ENCODE peak calls at places on chromosomes 11 and 22, in ten cellular contexts. One of them, this sample, is unnamed. For H3K4me1, the result is how much of the 10 kb centered on the place peaks cover.

GRCh38 chr11:28697920-28698827 is 590.0 kb downstream of the METTL15 start:
- DNase-seq in endothelial cell of umbilical vein: peak
- DNase-seq in ovary: peak
- DNase-seq in body of pancreas: peak
- DNase-seq in IMR-90: peak
- DNase-seq in tibial nerve: peak
- DNase-seq in adrenal gland: peak
- DNase-seq in transverse colon: peak
- DNase-seq in right lobe of liver: peak
- DNase-seq in spleen: no peak
- DNase-seq in this sample: no peak

GRCh38 chr11:59158206-59159068 is 13.5 kb upstream of the DTX4 start:
- DNase-seq in right lobe of liver: peak
- DNase-seq in body of pancreas: peak
- DNase-seq in adrenal gland: peak
- DNase-seq in spleen: no peak
- DNase-seq in endothelial cell of umbilical vein: peak
- DNase-seq in transverse colon: peak
- DNase-seq in ovary: no peak
- DNase-seq in IMR-90: peak
- DNase-seq in tibial nerve: peak
- DNase-seq in this sample: peak

GRCh38 chr11:28090052-28090749 is 17.8 kb downstream of the KIF18A start:
- DNase-seq in right lobe of liver: no peak
- DNase-seq in adrenal gland: no peak
- DNase-seq in transverse colon: no peak
- DNase-seq in ovary: no peak
- DNase-seq in body of pancreas: no peak
- DNase-seq in spleen: no peak
- DNase-seq in IMR-90: peak
- DNase-seq in endothelial cell of umbilical vein: peak
- DNase-seq in tibial nerve: no peak
- DNase-seq in this sample: no peak

GRCh38 chr11:117520201-117520600 is 192.5 kb downstream of the CEP164 start:
- DNase-seq in endothelial cell of umbilical vein: no peak
- DNase-seq in spleen: no peak
- DNase-seq in body of pancreas: no peak
- DNase-seq in ovary: no peak
- DNase-seq in tibial nerve: no peak
- DNase-seq in IMR-90: no peak
- DNase-seq in transverse colon: no peak
- DNase-seq in right lobe of liver: no peak
- DNase-seq in adrenal gland: no peak
- DNase-seq in this sample: no peak

GRCh38 chr11:70183483-70184176 is 19.5 kb upstream of the FADD start:
- DNase-seq in endothelial cell of umbilical vein: no peak
- DNase-seq in body of pancreas: peak
- DNase-seq in spleen: no peak
- DNase-seq in adrenal gland: no peak
- DNase-seq in ovary: no peak
- DNase-seq in tibial nerve: no peak
- DNase-seq in right lobe of liver: no peak
- DNase-seq in IMR-90: no peak
- DNase-seq in transverse colon: no peak
- DNase-seq in this sample: no peak

GRCh38 chr11:64206457-64207246 is at the start of gene FERMT3:
- DNase-seq in IMR-90: no peak
- DNase-seq in right lobe of liver: peak
- DNase-seq in adrenal gland: peak
- DNase-seq in endothelial cell of umbilical vein: no peak
- DNase-seq in tibial nerve: peak
- DNase-seq in ovary: no peak
- DNase-seq in body of pancreas: peak
- DNase-seq in spleen: peak
- DNase-seq in transverse colon: peak
- DNase-seq in this sample: no peak

GRCh38 chr11:125945797-125946520 is at the start of gene VSIG10L2:
- DNase-seq in tibial nerve: no peak
- DNase-seq in adrenal gland: no peak
- DNase-seq in right lobe of liver: no peak
- DNase-seq in spleen: no peak
- DNase-seq in body of pancreas: no peak
- DNase-seq in ovary: no peak
- DNase-seq in IMR-90: no peak
- DNase-seq in transverse colon: no peak
- DNase-seq in endothelial cell of umbilical vein: no peak
- DNase-seq in this sample: no peak

GRCh38 chr11:92477686-92478085 is 253.1 kb downstream of the FAT3 start:
- DNase-seq in endothelial cell of umbilical vein: no peak
- DNase-seq in spleen: no peak
- DNase-seq in right lobe of liver: no peak
- DNase-seq in tibial nerve: no peak
- DNase-seq in ovary: no peak
- DNase-seq in adrenal gland: no peak
- DNase-seq in body of pancreas: peak
- DNase-seq in transverse colon: no peak
- DNase-seq in IMR-90: no peak
- DNase-seq in this sample: no peak

GRCh38 chr11:66080055-66080817 is 10.2 kb downstream of the PACS1 start:
- DNase-seq in ovary: no peak
- DNase-seq in IMR-90: peak
- DNase-seq in transverse colon: peak
- DNase-seq in adrenal gland: peak
- DNase-seq in body of pancreas: peak
- DNase-seq in spleen: no peak
- DNase-seq in endothelial cell of umbilical vein: peak
- DNase-seq in tibial nerve: peak
- DNase-seq in right lobe of liver: peak
- DNase-seq in this sample: peak

GRCh38 chr11:124738713-124739478 is 846 bp upstream of the NRGN start:
- DNase-seq in endothelial cell of umbilical vein: no peak
- DNase-seq in adrenal gland: no peak
- DNase-seq in tibial nerve: no peak
- DNase-seq in body of pancreas: no peak
- DNase-seq in ovary: no peak
- DNase-seq in spleen: peak
- DNase-seq in transverse colon: no peak
- DNase-seq in IMR-90: no peak
- DNase-seq in right lobe of liver: no peak
- DNase-seq in this sample: no peak

GRCh38 chr11:3188496-3189192 is 23.5 kb upstream of the OSBPL5 start:
- DNase-seq in right lobe of liver: no peak
- DNase-seq in adrenal gland: no peak
- DNase-seq in endothelial cell of umbilical vein: no peak
- DNase-seq in body of pancreas: no peak
- DNase-seq in spleen: no peak
- DNase-seq in tibial nerve: no peak
- DNase-seq in ovary: no peak
- DNase-seq in transverse colon: no peak
- DNase-seq in IMR-90: no peak
- DNase-seq in this sample: no peak

GRCh38 chr11:125398994-125399638 is 96.9 kb downstream of the FEZ1 start:
- DNase-seq in spleen: peak
- DNase-seq in right lobe of liver: no peak
- DNase-seq in ovary: no peak
- DNase-seq in adrenal gland: no peak
- DNase-seq in IMR-90: no peak
- DNase-seq in tibial nerve: no peak
- DNase-seq in body of pancreas: no peak
- DNase-seq in transverse colon: no peak
- DNase-seq in endothelial cell of umbilical vein: no peak
- DNase-seq in this sample: no peak

GRCh38 chr22:46941958-46942815 is 179.7 kb downstream of the TBC1D22A start:
- DNase-seq in tibial nerve: peak
- DNase-seq in spleen: no peak
- DNase-seq in adrenal gland: no peak
- DNase-seq in IMR-90: peak
- DNase-seq in right lobe of liver: no peak
- DNase-seq in ovary: no peak
- DNase-seq in body of pancreas: no peak
- DNase-seq in endothelial cell of umbilical vein: no peak
- DNase-seq in transverse colon: no peak
- DNase-seq in this sample: no peak

GRCh38 chr11:73258104-73258684 is 13.9 kb upstream of the P2RY6 start:
- DNase-seq in body of pancreas: no peak
- DNase-seq in ovary: no peak
- DNase-seq in transverse colon: no peak
- DNase-seq in adrenal gland: peak
- DNase-seq in spleen: no peak
- DNase-seq in tibial nerve: no peak
- DNase-seq in right lobe of liver: peak
- DNase-seq in IMR-90: no peak
- DNase-seq in endothelial cell of umbilical vein: no peak
- DNase-seq in this sample: no peak

GRCh38 chr11:71155846-71156245 is 96.5 kb downstream of the SHANK2 start:
- DNase-seq in right lobe of liver: no peak
- DNase-seq in endothelial cell of umbilical vein: no peak
- DNase-seq in adrenal gland: no peak
- DNase-seq in tibial nerve: no peak
- DNase-seq in IMR-90: no peak
- DNase-seq in ovary: no peak
- DNase-seq in body of pancreas: no peak
- DNase-seq in spleen: no peak
- DNase-seq in transverse colon: no peak
- DNase-seq in this sample: no peak

DNA sequence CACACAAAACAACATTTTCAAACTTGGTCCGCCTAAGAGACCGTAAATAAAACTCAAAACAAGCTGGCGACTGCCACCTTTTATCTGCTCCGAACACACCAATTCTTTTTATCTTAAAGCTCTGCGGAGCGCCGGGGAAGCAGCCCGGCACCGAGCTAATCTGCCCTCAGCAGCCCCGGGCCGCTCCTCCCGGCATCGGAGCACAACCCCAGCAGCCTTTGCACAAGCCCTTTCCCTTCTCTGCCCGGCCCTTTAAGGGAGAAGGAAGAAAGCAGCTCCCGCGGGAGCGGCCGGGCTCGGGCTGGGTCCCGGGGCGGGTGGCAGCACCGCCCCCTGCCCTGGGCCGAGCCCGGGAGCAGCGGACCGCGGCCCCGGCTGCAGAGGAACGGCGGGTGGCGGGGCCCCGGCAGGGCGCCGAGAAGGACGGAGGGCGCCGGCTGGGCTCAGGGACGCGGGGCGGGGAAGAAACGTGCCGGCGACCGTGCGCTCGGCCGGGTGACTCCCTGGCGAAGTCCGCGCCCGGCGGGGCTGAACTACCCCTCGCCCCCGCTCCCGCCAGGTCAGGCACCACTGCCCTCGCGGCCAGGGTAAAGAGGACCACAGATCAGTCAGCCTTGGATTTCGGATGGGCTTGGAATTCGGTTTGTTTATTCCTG is 133.5 kb upstream of the C11orf58 start:
- DNase-seq in transverse colon: peak
- DNase-seq in ovary: no peak
- DNase-seq in endothelial cell of umbilical vein: peak
- DNase-seq in spleen: peak
- DNase-seq in IMR-90: peak
- DNase-seq in right lobe of liver: peak
- DNase-seq in body of pancreas: peak
- DNase-seq in tibial nerve: peak
- DNase-seq in adrenal gland: peak
- DNase-seq in this sample: peak
- H3K4me3 ChIP-seq in transverse colon: peak
- H3K4me3 ChIP-seq in ovary: peak
- H3K4me3 ChIP-seq in endothelial cell of umbilical vein: peak
- H3K4me3 ChIP-seq in spleen: peak
- H3K4me3 ChIP-seq in IMR-90: peak
- H3K4me3 ChIP-seq in right lobe of liver: peak
- H3K4me3 ChIP-seq in body of pancreas: peak
- H3K4me3 ChIP-seq in tibial nerve: peak
- H3K4me3 ChIP-seq in adrenal gland: peak
- H3K4me3 ChIP-seq in this sample: peak

DNA sequence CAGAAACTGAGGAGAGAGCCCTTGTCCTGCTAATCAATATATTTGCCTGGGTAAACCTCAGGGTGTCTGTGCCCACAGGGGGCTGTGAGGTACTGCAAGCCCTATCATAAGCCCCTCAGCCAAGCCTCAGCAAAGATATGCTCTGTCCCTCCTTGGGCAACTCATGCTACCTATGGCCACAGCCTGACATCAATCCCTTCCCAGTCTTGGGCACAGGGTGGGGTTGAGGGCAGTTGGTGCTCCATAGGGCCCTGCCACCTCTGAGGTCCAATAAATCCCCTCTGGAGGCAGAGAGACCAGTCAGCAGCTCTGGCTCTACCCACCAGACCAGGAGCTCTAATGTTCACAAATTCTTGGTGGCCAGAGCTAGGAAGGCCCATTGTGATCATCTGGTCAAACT is 23.8 kb downstream of the TPBGL start:
- DNase-seq in transverse colon: peak
- DNase-seq in ovary: no peak
- DNase-seq in endothelial cell of umbilical vein: no peak
- DNase-seq in IMR-90: no peak
- DNase-seq in right lobe of liver: peak
- DNase-seq in spleen: peak
- DNase-seq in tibial nerve: no peak
- DNase-seq in body of pancreas: no peak
- DNase-seq in adrenal gland: no peak
- DNase-seq in this sample: no peak
- H3K4me1 ChIP-seq in transverse colon: under half
- H3K4me1 ChIP-seq in ovary: under half
- H3K4me1 ChIP-seq in endothelial cell of umbilical vein: under half
- H3K4me1 ChIP-seq in IMR-90: under half
- H3K4me1 ChIP-seq in right lobe of liver: under half
- H3K4me1 ChIP-seq in spleen: under half
- H3K4me1 ChIP-seq in tibial nerve: under half
- H3K4me1 ChIP-seq in body of pancreas: under half
- H3K4me1 ChIP-seq in adrenal gland: under half
- H3K4me1 ChIP-seq in this sample: under half

GRCh38 chr22:36323182-36323854 is 64.4 kb downstream of the MYH9 start:
- DNase-seq in endothelial cell of umbilical vein: peak
- DNase-seq in transverse colon: peak
- DNase-seq in IMR-90: peak
- DNase-seq in tibial nerve: peak
- DNase-seq in ovary: no peak
- DNase-seq in right lobe of liver: no peak
- DNase-seq in spleen: no peak
- DNase-seq in adrenal gland: peak
- DNase-seq in body of pancreas: peak
- DNase-seq in this sample: peak
- TF ChIP-seq POLR2A in endothelial cell of umbilical vein: no peak
- TF ChIP-seq POLR2A in transverse colon: no peak
- TF ChIP-seq POLR2A in IMR-90: no peak
- TF ChIP-seq POLR2A in tibial nerve: no peak
- TF ChIP-seq POLR2A in ovary: no peak
- TF ChIP-seq POLR2A in right lobe of liver: no peak
- TF ChIP-seq POLR2A in spleen: no peak
- TF ChIP-seq POLR2A in adrenal gland: peak
- TF ChIP-seq POLR2A in body of pancreas: peak
- TF ChIP-seq POLR2A in this sample: no peak

DNA sequence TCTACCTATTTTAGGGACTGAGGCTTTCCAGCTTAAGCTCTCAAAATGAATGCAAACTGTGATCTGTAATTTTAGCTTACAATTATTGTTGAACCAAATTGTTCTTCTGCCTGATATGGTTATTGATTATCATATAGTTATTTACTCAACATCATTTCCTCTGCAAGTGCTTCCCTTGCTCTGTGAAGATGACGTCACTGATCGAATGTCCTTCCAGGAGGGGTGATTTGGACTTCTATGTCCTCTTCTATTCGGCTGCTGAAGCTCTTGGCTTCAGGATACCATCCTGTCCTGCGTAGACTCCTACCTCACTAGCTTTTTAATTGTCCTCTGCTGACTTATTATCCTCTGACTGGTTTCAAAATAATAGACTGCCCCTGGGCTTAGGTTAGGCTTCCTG is 137.4 kb upstream of the LARGE1 start:
- DNase-seq in adrenal gland: no peak
- DNase-seq in endothelial cell of umbilical vein: no peak
- DNase-seq in transverse colon: no peak
- DNase-seq in IMR-90: no peak
- DNase-seq in body of pancreas: no peak
- DNase-seq in ovary: no peak
- DNase-seq in spleen: no peak
- DNase-seq in right lobe of liver: no peak
- DNase-seq in tibial nerve: no peak
- DNase-seq in this sample: no peak
- H3K4me3 ChIP-seq in adrenal gland: no peak
- H3K4me3 ChIP-seq in endothelial cell of umbilical vein: no peak
- H3K4me3 ChIP-seq in transverse colon: no peak
- H3K4me3 ChIP-seq in IMR-90: no peak
- H3K4me3 ChIP-seq in body of pancreas: no peak
- H3K4me3 ChIP-seq in ovary: no peak
- H3K4me3 ChIP-seq in spleen: no peak
- H3K4me3 ChIP-seq in right lobe of liver: no peak
- H3K4me3 ChIP-seq in tibial nerve: no peak
- H3K4me3 ChIP-seq in this sample: no peak